ENCODE peak calls at places on chromosomes 11 and 22, in four cellular contexts. J is Panc1, D is astrocyte, Y is MCF 10A. Z is an unnamed sample.

GRCh38 chr22:50599816-50600454 is 658 bp upstream of the MAPK8IP2 start:
- DNase-seq in J (no peak), D (no peak), Y (peak; percentile 9), Z (no peak)

GRCh38 chr22:46797355-46797754 is 34.9 kb downstream of the TBC1D22A start:
- DNase-seq in J (no peak), D (no peak), Y (peak; percentile 12), Z (no peak)

GRCh38 chr11:1748467-1749019 is 1.9 kb downstream of the IFITM10 start:
- DNase-seq in J (no peak), D (no peak), Y (no peak), Z (no peak)

GRCh38 chr11:30125461-30125860 is 105.4 kb upstream of the FSHB start:
- DNase-seq in J (no peak), D (no peak), Y (peak; percentile 23), Z (no peak)

GRCh38 chr11:91078221-91078620 is 855.4 kb upstream of the CHORDC1 start:
- DNase-seq in J (no peak), D (no peak), Y (no peak), Z (no peak)

GRCh38 chr11:134559617-134559992 is 147.6 kb upstream of the B3GAT1 start:
- DNase-seq in J (no peak), D (no peak), Y (no peak), Z (peak; percentile 54)

GRCh38 chr11:6458352-6458751 is 15.4 kb downstream of the TRIM3 start:
- DNase-seq in J (no peak), D (no peak), Y (no peak), Z (no peak)

GRCh38 chr11:79121351-79121750 is 319.5 kb downstream of the TENM4 start:
- DNase-seq in J (no peak), D (peak; percentile 32), Y (no peak), Z (no peak)

GRCh38 chr11:42249401-42249800 is 789.9 kb upstream of the LRRC4C start:
- DNase-seq in J (no peak), D (peak; percentile 48), Y (no peak), Z (no peak)

GRCh38 chr11:2833938-2834892 is 51.4 kb downstream of the CDKN1C start:
- DNase-seq in J (no peak), D (no peak), Y (no peak), Z (no peak)

GRCh38 chr11:57638005-57638760 is 11.5 kb downstream of the YPEL4 start:
- DNase-seq in J (no peak), D (peak; percentile 76), Y (peak; percentile 87), Z (peak; percentile 84)

GRCh38 chr11:78377625-78378418 is 39.8 kb downstream of the GAB2 start:
- DNase-seq in J (no peak), D (no peak), Y (no peak), Z (no peak)

GRCh38 chr22:24424001-24424900 is 3.1 kb upstream of the ADORA2A start:
- DNase-seq in J (no peak), D (no peak), Y (no peak), Z (no peak)

GRCh38 chr11:128477811-128478210 is 109.5 kb downstream of the ETS1 start:
- DNase-seq in J (no peak), D (no peak), Y (no peak), Z (no peak)

GRCh38 chr11:126112547-126112946 is 49.9 kb upstream of the CDON start:
- DNase-seq in J (no peak), D (no peak), Y (no peak), Z (no peak)

GRCh38 chr11:125300791-125301218 is 136.3 kb downstream of the PKNOX2 start:
- DNase-seq in J (no peak), D (peak; percentile 91), Y (peak; percentile 89), Z (no peak)

GRCh38 chr11:8065031-8065430 is 16.0 kb upstream of the TUB start:
- DNase-seq in J (no peak), D (no peak), Y (no peak), Z (no peak)

GRCh38 chr11:125165664-125166346 is 1.3 kb downstream of the PKNOX2 start:
- DNase-seq in J (no peak), D (no peak), Y (no peak), Z (no peak)

GRCh38 chr22:19817561-19818263 is 37.0 kb downstream of the GNB1L start:
- DNase-seq in J (no peak), D (no peak), Y (no peak), Z (no peak)

GRCh38 chr11:21511835-21512440 is 680.9 kb upstream of the ANO5 start:
- DNase-seq in J (peak; percentile 54), D (peak; percentile 8), Y (peak; percentile 44), Z (peak; percentile 73)

GRCh38 chr11:17779861-17780594 is 45.4 kb downstream of the KCNC1 start:
- DNase-seq in J (no peak), D (no peak), Y (no peak), Z (no peak)

GRCh38 chr22:36374603-36375024 is 13.2 kb downstream of the MYH9 start:
- DNase-seq in J (no peak), D (peak; percentile 75), Y (peak; percentile 98), Z (no peak)

GRCh38 chr11:69233761-69234136 is 60.2 kb upstream of the MYEOV start:
- DNase-seq in J (no peak), D (no peak), Y (no peak), Z (peak; percentile 57)

GRCh38 chr22:44728761-44729261 is 23.6 kb upstream of the ARHGAP8 start:
- DNase-seq in J (no peak), D (no peak), Y (no peak), Z (no peak)

GRCh38 chr22:18112440-18112839 is 1.8 kb downstream of the TUBA8 start:
- DNase-seq in J (no peak), D (no peak), Y (no peak), Z (no peak)

GRCh38 chr22:47382164-47382890 is 619.9 kb downstream of the TBC1D22A start:
- DNase-seq in J (no peak), D (no peak), Y (no peak), Z (no peak)

GRCh38 chr22:37483594-37484114 is 2.5 kb downstream of the MFNG start:
- DNase-seq in J (no peak), D (no peak), Y (no peak), Z (no peak)

GRCh38 chr11:36753960-36754359 is 155.9 kb upstream of the RAG2 start:
- DNase-seq in J (no peak), D (no peak), Y (no peak), Z (no peak)

GRCh38 chr11:129992161-129992944 is 10.3 kb downstream of the PRDM10 start:
- DNase-seq in J (no peak), D (peak; percentile 33), Y (peak; percentile 81), Z (no peak)

GRCh38 chr11:81658722-81659121 is 1074.9 kb downstream of the FAM181B start:
- DNase-seq in J (no peak), D (no peak), Y (peak; percentile 27), Z (no peak)

GRCh38 chr11:12565406-12565805 is 108.8 kb upstream of the TEAD1 start:
- DNase-seq in J (no peak), D (no peak), Y (no peak), Z (no peak)

GRCh38 chr11:2653930-2654739 is 45.7 kb downstream of the KCNQ1OT1 start:
- DNase-seq in J (no peak), D (no peak), Y (no peak), Z (no peak)

GRCh38 chr11:76148941-76149613 is 57.2 kb downstream of the WNT11 start:
- DNase-seq in J (no peak), D (no peak), Y (no peak), Z (no peak)

GRCh38 chr22:49412236-49412635 is 415.4 kb downstream of the BRD1 start:
- DNase-seq in J (no peak), D (no peak), Y (no peak), Z (peak; percentile 36)
- TF ChIP-seq CTCF in J (no peak), D (no peak), Y (no peak), Z (no peak)

GRCh38 chr11:4886186-4886585 is 4.5 kb downstream of the OR51T1 start:
- DNase-seq in J (no peak), D (no peak), Y (no peak), Z (no peak)

GRCh38 chr11:4887591-4887990 is 5.9 kb downstream of the OR51T1 start:
- DNase-seq in J (no peak), D (no peak), Y (no peak), Z (no peak)

GRCh38 chr11:4890279-4890678 is 8.6 kb downstream of the OR51T1 start:
- DNase-seq in J (no peak), D (peak; percentile 6), Y (no peak), Z (no peak)

DNA sequence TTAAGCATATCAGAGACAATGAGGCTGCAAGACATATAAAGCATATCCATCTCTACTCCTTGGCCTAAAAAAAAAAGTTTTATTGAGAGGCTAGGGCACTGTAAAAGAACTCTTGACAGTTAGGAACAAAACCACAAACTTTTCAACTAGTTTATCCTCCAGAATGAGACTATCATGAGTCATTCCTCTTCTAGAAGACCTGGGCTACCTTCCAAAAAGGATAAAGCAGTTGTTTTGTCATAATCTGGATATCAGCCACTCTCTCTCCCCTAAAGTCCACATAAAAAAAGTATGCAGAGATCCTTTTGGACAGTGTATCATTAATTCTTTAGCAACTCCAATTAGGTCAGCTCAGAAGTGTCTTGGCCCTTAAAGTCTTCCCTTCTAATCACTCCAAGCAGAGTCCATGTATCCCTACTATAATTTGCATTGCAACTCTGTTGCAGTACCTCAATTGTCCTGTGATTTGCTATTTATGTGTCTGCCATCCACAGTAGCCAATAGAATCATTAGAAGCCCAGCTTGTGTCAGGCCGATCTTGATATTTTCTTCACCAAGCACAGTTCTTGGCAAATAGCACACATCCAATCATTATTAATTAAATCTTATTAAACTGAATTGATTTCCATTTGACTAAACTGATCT is 10.4 kb downstream of the OR51T1 start:
- DNase-seq in J (peak; percentile 82), D (peak; percentile 93), Y (peak; percentile 85), Z (no peak)
- TF ChIP-seq CTCF in J (peak; percentile 7), D (peak; percentile 39), Y (peak; percentile 24), Z (peak; percentile 49)

GRCh38 chr11:72443016-72443415 is 8.7 kb upstream of the CLPB start:
- DNase-seq in J (no peak), D (peak; percentile 19), Y (no peak), Z (no peak)

GRCh38 chr11:72441647-72442267 is 7.4 kb upstream of the CLPB start:
- DNase-seq in J (no peak), D (peak; percentile 45), Y (no peak), Z (no peak)

GRCh38 chr11:72445423-72445822 is 11.1 kb upstream of the CLPB start:
- DNase-seq in J (no peak), D (no peak), Y (no peak), Z (no peak)

GRCh38 chr11:72451836-72452376 is 17.6 kb upstream of the CLPB start:
- DNase-seq in J (no peak), D (no peak), Y (no peak), Z (no peak)

DNA sequence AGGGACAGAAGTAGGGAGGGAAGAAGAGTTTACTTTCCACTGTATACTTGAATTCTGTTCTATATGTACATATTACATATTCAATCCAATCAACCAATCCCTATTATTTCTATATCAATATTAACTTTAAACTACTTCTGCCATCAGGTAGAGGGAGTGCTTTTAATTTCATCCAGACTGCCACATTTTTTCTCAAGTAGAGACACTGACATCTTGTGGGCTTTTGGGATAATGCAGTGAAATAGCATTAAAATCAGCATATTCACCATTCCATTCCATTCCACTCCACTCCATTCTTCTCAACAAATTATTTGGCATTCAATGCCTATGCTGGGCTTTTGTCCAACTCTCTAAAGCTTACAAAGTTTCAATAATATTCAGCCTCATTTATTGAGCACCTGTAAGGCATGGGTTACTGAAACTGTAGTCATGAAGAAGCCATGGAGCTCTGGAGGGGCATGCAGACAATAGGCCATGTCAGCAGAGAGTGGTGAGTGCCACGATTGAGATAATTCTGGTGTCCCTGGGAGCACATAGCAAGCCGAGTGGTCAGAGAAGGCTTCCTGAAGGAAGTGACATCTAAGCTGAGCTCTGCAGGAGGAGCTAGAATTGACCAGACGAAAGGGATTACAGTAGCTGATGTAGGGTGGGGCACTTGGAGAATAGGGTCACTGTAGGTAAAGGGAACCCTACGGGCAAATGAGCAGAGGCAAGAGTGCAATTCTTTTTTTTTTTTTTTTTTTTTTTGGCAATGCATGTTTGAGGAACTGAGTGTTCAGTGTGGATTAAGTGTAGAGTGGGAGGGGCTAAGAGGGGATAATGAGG is 12.8 kb upstream of the CLPB start:
- DNase-seq in J (peak; percentile 46), D (peak; percentile 59), Y (peak; percentile 66), Z (no peak)
- TF ChIP-seq CTCF in J (peak; percentile 87), D (peak; percentile 80), Y (peak; percentile 72), Z (peak; percentile 86)

GRCh38 chr11:35126000-35126878 is 12.7 kb upstream of the CD44 start:
- DNase-seq in J (no peak), D (no peak), Y (no peak), Z (no peak)
- TF ChIP-seq CTCF in J (no peak), D (no peak), Y (no peak), Z (no peak)